ENCODE peak calls at places on chromosome 12, in six cellular contexts. One of them, this sample, is unnamed.

GRCh38 chr12:75196865-75197264 is 12.8 kb downstream of the KCNC2 start:
- DNase-seq in HepG2: no peak
- DNase-seq in SK-N-SH: no peak
- DNase-seq in K562: no peak
- DNase-seq in HCT116: no peak
- DNase-seq in GM12878: no peak
- DNase-seq in this sample: no peak

GRCh38 chr12:22051114-22051698 is 5.2 kb downstream of the CMAS start:
- DNase-seq in SK-N-SH: no peak
- DNase-seq in K562: no peak
- DNase-seq in HepG2: no peak
- DNase-seq in GM12878: no peak
- DNase-seq in HCT116: no peak
- DNase-seq in this sample: no peak

GRCh38 chr12:64389154-64389553 is 1.4 kb downstream of the C12orf56 start:
- DNase-seq in K562: no peak
- DNase-seq in SK-N-SH: no peak
- DNase-seq in HCT116: no peak
- DNase-seq in HepG2: no peak
- DNase-seq in GM12878: no peak
- DNase-seq in this sample: no peak

GRCh38 chr12:3559601-3560294 is 68.7 kb downstream of the PRMT8 start:
- DNase-seq in HCT116: no peak
- DNase-seq in GM12878: no peak
- DNase-seq in K562: no peak
- DNase-seq in HepG2: no peak
- DNase-seq in SK-N-SH: no peak
- DNase-seq in this sample: no peak

GRCh38 chr12:15830538-15830937 is 41.4 kb upstream of the EPS8 start:
- DNase-seq in GM12878: no peak
- DNase-seq in SK-N-SH: no peak
- DNase-seq in HCT116: no peak
- DNase-seq in K562: no peak
- DNase-seq in HepG2: no peak
- DNase-seq in this sample: no peak

GRCh38 chr12:29427964-29428363 is 47.0 kb upstream of the ERGIC2 start:
- DNase-seq in HepG2: peak
- DNase-seq in HCT116: peak
- DNase-seq in SK-N-SH: peak
- DNase-seq in GM12878: peak
- DNase-seq in K562: peak
- DNase-seq in this sample: peak

GRCh38 chr12:10562306-10562933 is 51.0 kb downstream of the MAGOHB start:
- DNase-seq in GM12878: no peak
- DNase-seq in HepG2: peak
- DNase-seq in HCT116: peak
- DNase-seq in SK-N-SH: peak
- DNase-seq in K562: peak
- DNase-seq in this sample: peak

GRCh38 chr12:13205809-13206559 is 9.5 kb downstream of the EMP1 start:
- DNase-seq in K562: no peak
- DNase-seq in GM12878: no peak
- DNase-seq in HepG2: no peak
- DNase-seq in HCT116: peak
- DNase-seq in SK-N-SH: no peak
- DNase-seq in this sample: no peak

GRCh38 chr12:105433804-105434203 is 103.3 kb downstream of the C12orf75 start:
- DNase-seq in HCT116: no peak
- DNase-seq in SK-N-SH: no peak
- DNase-seq in K562: no peak
- DNase-seq in HepG2: no peak
- DNase-seq in GM12878: no peak
- DNase-seq in this sample: no peak

GRCh38 chr12:21607701-21608100 is 3.1 kb upstream of the GYS2 start:
- DNase-seq in HepG2: no peak
- DNase-seq in GM12878: no peak
- DNase-seq in HCT116: peak
- DNase-seq in SK-N-SH: no peak
- DNase-seq in K562: no peak
- DNase-seq in this sample: no peak

GRCh38 chr12:15700595-15700994 is 88.6 kb downstream of the EPS8 start:
- DNase-seq in HepG2: no peak
- DNase-seq in GM12878: peak
- DNase-seq in SK-N-SH: no peak
- DNase-seq in K562: peak
- DNase-seq in HCT116: peak
- DNase-seq in this sample: no peak

GRCh38 chr12:113469224-113469652 is 2.4 kb downstream of the LHX5 start:
- DNase-seq in SK-N-SH: no peak
- DNase-seq in HCT116: no peak
- DNase-seq in K562: no peak
- DNase-seq in HepG2: no peak
- DNase-seq in GM12878: no peak
- DNase-seq in this sample: no peak

GRCh38 chr12:112165624-112166023 is 40.3 kb downstream of the TRAFD1 start:
- DNase-seq in HCT116: no peak
- DNase-seq in GM12878: no peak
- DNase-seq in K562: no peak
- DNase-seq in HepG2: no peak
- DNase-seq in SK-N-SH: no peak
- DNase-seq in this sample: no peak

GRCh38 chr12:2341051-2341751 is 288.4 kb downstream of the CACNA1C start:
- DNase-seq in K562: no peak
- DNase-seq in GM12878: no peak
- DNase-seq in SK-N-SH: no peak
- DNase-seq in HCT116: no peak
- DNase-seq in HepG2: no peak
- DNase-seq in this sample: no peak

GRCh38 chr12:28618772-28619171 is 428.5 kb downstream of the CCDC91 start:
- DNase-seq in GM12878: no peak
- DNase-seq in HepG2: no peak
- DNase-seq in SK-N-SH: no peak
- DNase-seq in K562: no peak
- DNase-seq in HCT116: no peak
- DNase-seq in this sample: no peak

GRCh38 chr12:104671407-104672095 is 214.8 kb downstream of the CHST11 start:
- DNase-seq in SK-N-SH: peak
- DNase-seq in GM12878: peak
- DNase-seq in HepG2: peak
- DNase-seq in K562: peak
- DNase-seq in HCT116: peak
- DNase-seq in this sample: no peak

GRCh38 chr12:20748198-20748597 is 53.1 kb downstream of the SLCO1C1 start:
- DNase-seq in K562: no peak
- DNase-seq in HepG2: no peak
- DNase-seq in GM12878: no peak
- DNase-seq in HCT116: no peak
- DNase-seq in SK-N-SH: no peak
- DNase-seq in this sample: no peak

GRCh38 chr12:13252616-13253015 is 56.1 kb downstream of the EMP1 start:
- DNase-seq in K562: no peak
- DNase-seq in HepG2: no peak
- DNase-seq in SK-N-SH: no peak
- DNase-seq in HCT116: no peak
- DNase-seq in GM12878: no peak
- DNase-seq in this sample: no peak

GRCh38 chr12:109513977-109514376 is 36.5 kb downstream of the UBE3B start:
- DNase-seq in HCT116: no peak
- DNase-seq in SK-N-SH: no peak
- DNase-seq in GM12878: no peak
- DNase-seq in HepG2: no peak
- DNase-seq in K562: no peak
- DNase-seq in this sample: no peak

GRCh38 chr12:88493651-88494050 is 86.6 kb downstream of the KITLG start:
- DNase-seq in HCT116: no peak
- DNase-seq in HepG2: no peak
- DNase-seq in K562: no peak
- DNase-seq in GM12878: no peak
- DNase-seq in SK-N-SH: no peak
- DNase-seq in this sample: no peak

GRCh38 chr12:50234347-50234746 is 49.0 kb downstream of the LIMA1 start:
- DNase-seq in K562: peak
- DNase-seq in SK-N-SH: no peak
- DNase-seq in HCT116: peak
- DNase-seq in HepG2: no peak
- DNase-seq in GM12878: no peak
- DNase-seq in this sample: no peak

GRCh38 chr12:84912191-84913142 is at the start of gene SLC6A15:
- DNase-seq in GM12878: no peak
- DNase-seq in HCT116: no peak
- DNase-seq in SK-N-SH: peak
- DNase-seq in HepG2: no peak
- DNase-seq in K562: no peak
- DNase-seq in this sample: peak

GRCh38 chr12:21580748-21581495 is 23.7 kb downstream of the GYS2 start:
- DNase-seq in SK-N-SH: no peak
- DNase-seq in K562: no peak
- DNase-seq in GM12878: no peak
- DNase-seq in HepG2: no peak
- DNase-seq in HCT116: no peak
- DNase-seq in this sample: no peak

GRCh38 chr12:3597526-3598210 is 106.7 kb downstream of the PRMT8 start:
- DNase-seq in HepG2: no peak
- DNase-seq in K562: no peak
- DNase-seq in GM12878: no peak
- DNase-seq in HCT116: no peak
- DNase-seq in SK-N-SH: no peak
- DNase-seq in this sample: no peak

GRCh38 chr12:124928095-124928911 is 13.9 kb upstream of the UBC start:
- DNase-seq in GM12878: no peak
- DNase-seq in HCT116: peak
- DNase-seq in K562: no peak
- DNase-seq in SK-N-SH: no peak
- DNase-seq in HepG2: no peak
- DNase-seq in this sample: no peak

DNA sequence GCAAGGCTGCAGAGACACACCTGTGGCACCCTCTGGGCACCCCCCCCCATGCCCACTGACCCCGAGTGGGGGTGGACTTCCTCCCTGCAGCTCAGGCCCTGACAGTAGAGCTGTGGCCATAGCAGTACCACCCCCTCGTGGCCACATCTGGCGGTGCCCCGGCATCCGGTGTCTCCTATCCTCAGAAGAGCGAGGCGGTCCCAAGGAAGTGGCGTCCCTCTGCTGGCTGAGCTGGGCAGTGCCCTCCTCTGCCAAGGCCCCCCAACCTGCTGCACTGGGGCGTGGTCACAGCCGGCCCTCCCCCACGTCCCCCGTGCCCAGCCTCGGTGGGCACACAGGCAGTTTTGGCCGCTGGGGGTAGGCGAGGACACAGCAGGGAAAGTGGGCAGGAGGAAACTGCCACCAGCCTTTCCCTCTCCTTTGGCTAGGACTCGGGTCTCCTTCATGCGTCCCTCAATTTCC is 6.0 kb upstream of the SLC6A12 start:
- DNase-seq in GM12878: no peak
- DNase-seq in K562: peak
- DNase-seq in HCT116: peak
- DNase-seq in SK-N-SH: peak
- DNase-seq in HepG2: peak
- DNase-seq in this sample: peak
- TF ChIP-seq YY1 in GM12878: no peak
- TF ChIP-seq YY1 in K562: no peak
- TF ChIP-seq YY1 in HCT116: no peak
- TF ChIP-seq YY1 in SK-N-SH: no peak
- TF ChIP-seq YY1 in HepG2: peak
- TF ChIP-seq YY1 in this sample: no peak

DNA sequence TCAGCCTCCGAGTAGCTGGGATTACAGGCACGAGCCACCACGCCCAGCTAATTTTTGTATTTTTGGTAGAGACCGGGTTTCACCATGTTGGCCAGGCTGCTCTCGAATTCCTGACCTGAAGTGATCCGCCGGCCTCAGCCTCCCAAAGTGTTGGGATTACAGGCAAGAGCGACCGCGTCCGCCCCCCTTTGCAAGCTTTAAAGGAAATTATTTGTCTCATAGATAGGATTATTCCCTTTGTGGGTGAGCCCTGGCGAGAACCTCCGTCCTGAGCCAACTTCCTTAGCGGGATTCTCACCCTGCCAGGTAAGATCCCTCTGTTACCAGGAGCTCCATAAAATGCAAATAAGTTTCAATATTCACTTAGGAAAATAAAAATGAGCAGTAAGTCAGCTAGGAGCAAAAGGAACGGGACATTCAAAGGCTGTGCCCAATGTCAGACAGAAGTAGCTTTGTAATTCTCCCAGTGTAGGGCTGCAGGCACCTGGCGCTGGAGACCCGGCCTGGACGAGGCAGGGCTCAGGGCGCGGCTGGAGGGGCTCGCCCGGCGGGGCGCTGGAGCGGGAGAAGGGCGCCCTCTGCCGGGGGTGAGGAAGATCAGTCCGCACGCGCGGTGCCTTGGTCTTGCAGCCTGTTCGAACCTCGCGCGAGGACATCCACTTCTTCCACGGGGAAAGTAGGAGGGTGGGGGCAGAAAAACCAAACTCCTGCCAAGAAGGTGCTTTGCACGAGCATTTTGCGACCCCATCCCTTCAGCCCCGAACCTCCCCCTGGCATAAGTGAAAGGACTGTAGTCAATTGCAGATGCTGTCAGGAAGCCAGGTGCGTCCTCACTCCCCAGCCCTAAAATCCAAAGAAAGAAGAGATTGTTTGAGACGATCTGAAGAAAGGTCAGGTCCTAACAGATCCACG is 47.1 kb upstream of the PLXNC1 start:
- DNase-seq in SK-N-SH: peak
- DNase-seq in GM12878: no peak
- DNase-seq in K562: peak
- DNase-seq in HepG2: peak
- DNase-seq in HCT116: peak
- DNase-seq in this sample: peak
- TF ChIP-seq YY1 in SK-N-SH: no peak
- TF ChIP-seq YY1 in GM12878: no peak
- TF ChIP-seq YY1 in K562: no peak
- TF ChIP-seq YY1 in HepG2: peak
- TF ChIP-seq YY1 in HCT116: no peak
- TF ChIP-seq YY1 in this sample: no peak

GRCh38 chr12:52686063-52686462 is 5.9 kb upstream of the KRT1 start:
- DNase-seq in K562: no peak
- DNase-seq in GM12878: no peak
- DNase-seq in HepG2: no peak
- DNase-seq in HCT116: no peak
- DNase-seq in SK-N-SH: no peak
- DNase-seq in this sample: no peak
- TF ChIP-seq YY1 in K562: no peak
- TF ChIP-seq YY1 in GM12878: no peak
- TF ChIP-seq YY1 in HepG2: no peak
- TF ChIP-seq YY1 in HCT116: no peak
- TF ChIP-seq YY1 in SK-N-SH: no peak
- TF ChIP-seq YY1 in this sample: no peak

DNA sequence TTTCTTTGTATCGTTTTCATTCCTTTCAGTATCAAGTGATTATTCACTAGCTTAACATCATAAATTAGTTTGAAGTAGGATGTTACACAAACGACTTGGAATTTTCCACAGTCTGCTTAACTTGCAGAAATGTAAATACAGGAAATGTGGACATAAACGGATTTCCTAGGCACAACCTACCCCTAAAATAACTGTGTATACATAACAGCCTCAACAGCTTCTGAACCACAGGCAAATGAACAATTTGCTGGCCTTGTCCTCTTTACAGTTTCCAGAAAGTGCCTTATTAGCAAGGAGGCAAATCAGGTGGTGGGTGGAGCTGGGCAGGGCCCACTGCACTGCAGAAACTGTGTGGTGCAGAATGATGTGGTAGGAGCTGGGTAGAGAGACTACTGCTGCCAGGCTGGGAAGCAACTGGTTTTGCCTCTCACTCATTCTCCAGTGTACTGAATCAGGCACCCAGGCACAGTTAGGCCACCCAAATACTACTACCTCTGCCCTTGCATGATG is 14.1 kb downstream of the DRAM1 start:
- DNase-seq in HepG2: peak
- DNase-seq in GM12878: peak
- DNase-seq in K562: no peak
- DNase-seq in SK-N-SH: no peak
- DNase-seq in HCT116: no peak
- DNase-seq in this sample: no peak
- TF ChIP-seq YY1 in HepG2: no peak
- TF ChIP-seq YY1 in GM12878: no peak
- TF ChIP-seq YY1 in K562: no peak
- TF ChIP-seq YY1 in SK-N-SH: no peak
- TF ChIP-seq YY1 in HCT116: no peak
- TF ChIP-seq YY1 in this sample: no peak

This sample was measured in NT2/D1.